ENCODE peak calls at places on chromosomes 2 and 18, in seven cellular contexts. H is activated CD4-positive, CD25-positive, alpha-beta regulatory T cell; D is SW480; O is naive thymus-derived CD8-positive, alpha-beta T cell; B is GDM1; V is germinal center; C is NCI-H774. M is an unnamed sample.

GRCh38 chr2:37350034-37350433 is 5.6 kb downstream of the QPCT start:
- DNase-seq in D (peak), H (no peak), O (no peak), B (no peak), C (peak), V (peak), M (peak)

GRCh38 chr2:161177969-161178368 is 17.7 kb downstream of the TANK start:
- DNase-seq in V (no peak), C (no peak), H (no peak), B (no peak), O (no peak), D (no peak), M (no peak)

GRCh38 chr2:207363761-207364160 is 166.0 kb upstream of the CREB1 start:
- DNase-seq in C (no peak), V (no peak), B (no peak), H (no peak), O (no peak), D (no peak), M (no peak)

GRCh38 chr18:46412831-46413371 is 244.1 kb downstream of the LOXHD1 start:
- DNase-seq in H (no peak), O (no peak), B (no peak), V (no peak), D (no peak), C (no peak), M (no peak)

GRCh38 chr2:38079111-38080052 is 3.4 kb upstream of the CYP1B1 start:
- DNase-seq in O (no peak), D (no peak), C (no peak), B (no peak), H (no peak), V (no peak), M (no peak)

GRCh38 chr2:176114120-176114929 is 2.3 kb upstream of the HOXD10 start:
- DNase-seq in C (peak), V (no peak), O (no peak), B (no peak), H (no peak), D (no peak), M (peak)

GRCh38 chr2:223969856-223970255 is 12.6 kb downstream of the MRPL44 start:
- DNase-seq in H (no peak), D (no peak), V (no peak), C (no peak), O (no peak), B (no peak), M (no peak)

GRCh38 chr2:236680461-236680860 is 110.8 kb downstream of the ACKR3 start:
- DNase-seq in H (no peak), B (no peak), V (no peak), D (no peak), O (no peak), C (no peak), M (no peak)

GRCh38 chr18:22844184-22844583 is 88.9 kb upstream of the RBBP8 start:
- DNase-seq in O (no peak), V (no peak), H (no peak), C (no peak), D (no peak), B (no peak), M (no peak)

GRCh38 chr2:15273452-15273851 is 287.7 kb downstream of the NBAS start:
- DNase-seq in V (no peak), C (no peak), H (no peak), O (no peak), D (no peak), B (no peak), M (no peak)

GRCh38 chr2:106044021-106044420 is 150.1 kb downstream of the UXS1 start:
- DNase-seq in C (no peak), D (no peak), O (no peak), V (no peak), H (no peak), B (no peak), M (no peak)

GRCh38 chr2:144682248-144682647 is 162.3 kb upstream of the ZEB2 start:
- DNase-seq in H (no peak), C (no peak), O (no peak), B (no peak), V (no peak), D (peak), M (no peak)

GRCh38 chr2:233794128-233794658 is 16.1 kb downstream of the MROH2A start:
- DNase-seq in C (no peak), D (no peak), V (no peak), O (no peak), B (no peak), H (no peak), M (no peak)

GRCh38 chr2:40451926-40452605 is at the start of gene SLC8A1:
- DNase-seq in V (peak), C (peak), O (no peak), H (no peak), D (no peak), B (no peak), M (peak)

GRCh38 chr2:232927793-232928563 is 57.9 kb downstream of the SNORC start:
- DNase-seq in O (no peak), V (peak), C (peak), H (no peak), B (no peak), D (no peak), M (peak)

GRCh38 chr2:74646201-74646600 is 1.9 kb downstream of the M1AP start:
- DNase-seq in V (no peak), H (no peak), D (no peak), C (no peak), O (no peak), B (no peak), M (no peak)

GRCh38 chr2:190841707-190842505 is 38.7 kb upstream of the GLS start:
- DNase-seq in B (no peak), V (no peak), D (no peak), H (no peak), C (no peak), O (no peak), M (no peak)

GRCh38 chr2:191947235-191947634 is 100.3 kb upstream of the CAVIN2 start:
- DNase-seq in V (no peak), H (no peak), O (no peak), D (no peak), B (no peak), C (no peak), M (no peak)

GRCh38 chr2:120771111-120771555 is 35.5 kb downstream of the GLI2 start:
- DNase-seq in H (no peak), D (no peak), C (no peak), V (no peak), B (no peak), O (no peak), M (no peak)